ENCODE peak calls at places on chromosome 1, in seven cellular contexts. O is ACHN, W is fibroblast of pulmonary artery, J is ovary, B is NCI-H1105 treated with DMSO at 0.1 percent for 48 hours, K is smooth muscle cell of the brain vasculature, X is left colon. A is an unnamed sample.
A peak's percentile ranks its signal among the peaks of the same experiment; 100 is the strongest.

GRCh38 chr1:40636777-40637176 is 28.7 kb downstream of the RIMS3 start:
- DNase-seq in O (no peak), W (no peak), J (no peak), B (no peak), K (no peak), X (peak; percentile 16), A (no peak)

GRCh38 chr1:94382163-94382562 is 36.0 kb upstream of the ABCD3 start:
- DNase-seq in O (no peak), W (no peak), J (no peak), B (no peak), K (no peak), X (peak; percentile 69), A (no peak)

GRCh38 chr1:72697410-72697809 is 415.1 kb upstream of the NEGR1 start:
- DNase-seq in O (no peak), W (no peak), J (no peak), B (no peak), K (no peak), X (no peak), A (no peak)

GRCh38 chr1:211066781-211067384 is 67.1 kb downstream of the KCNH1 start:
- DNase-seq in O (no peak), W (no peak), J (no peak), B (no peak), K (no peak), X (no peak), A (no peak)

GRCh38 chr1:167625040-167625823 is 4.8 kb upstream of the RCSD1 start:
- DNase-seq in O (no peak), W (no peak), J (no peak), B (no peak), K (no peak), X (no peak), A (no peak)

GRCh38 chr1:83901547-83902155 is 97.3 kb downstream of the TTLL7 start:
- DNase-seq in O (no peak), W (peak; percentile 67), J (no peak), B (no peak), K (no peak), X (peak; percentile 48), A (peak; percentile 6)

GRCh38 chr1:225845633-225846259 is 35.8 kb downstream of the EPHX1 start:
- DNase-seq in O (peak; percentile 86), W (peak; percentile 87), J (peak; percentile 87), B (peak; percentile 14), K (peak; percentile 58), X (peak; percentile 72), A (peak; percentile 65)

GRCh38 chr1:24155011-24155782 is 12.3 kb upstream of the IL22RA1 start:
- DNase-seq in O (peak; percentile 18), W (no peak), J (no peak), B (no peak), K (no peak), X (peak; percentile 57), A (peak; percentile 84)

GRCh38 chr1:206979379-206980043 is 9.3 kb upstream of the FCAMR start:
- DNase-seq in O (peak; percentile 59), W (peak; percentile 59), J (no peak), B (peak; percentile 36), K (no peak), X (no peak), A (no peak)

GRCh38 chr1:109468903-109469302 is 2.6 kb downstream of the SYPL2 start:
- DNase-seq in O (no peak), W (no peak), J (no peak), B (no peak), K (no peak), X (no peak), A (no peak)

GRCh38 chr1:191963781-191964455 is 194.3 kb upstream of the RGS18 start:
- DNase-seq in O (peak; percentile 12), W (peak; percentile 3), J (no peak), B (no peak), K (no peak), X (no peak), A (no peak)

GRCh38 chr1:14113841-14114567 is 414.0 kb downstream of the PRDM2 start:
- DNase-seq in O (peak; percentile 67), W (peak; percentile 16), J (no peak), B (peak; percentile 51), K (no peak), X (no peak), A (peak; percentile 85)

GRCh38 chr1:192807968-192808587 is 761 bp upstream of the RGS2 start:
- DNase-seq in O (peak; percentile 68), W (peak; percentile 77), J (no peak), B (peak; percentile 25), K (no peak), X (no peak), A (no peak)

GRCh38 chr1:47235280-47235679 is 3.3 kb upstream of the TAL1 start:
- DNase-seq in O (no peak), W (no peak), J (no peak), B (no peak), K (no peak), X (no peak), A (no peak)

GRCh38 chr1:3282656-3283430 is 171.6 kb upstream of the ARHGEF16 start:
- DNase-seq in O (no peak), W (no peak), J (no peak), B (no peak), K (no peak), X (no peak), A (no peak)

GRCh38 chr1:30242722-30243465 is 480.5 kb downstream of the MATN1 start:
- DNase-seq in O (no peak), W (no peak), J (no peak), B (peak; percentile 9), K (no peak), X (no peak), A (no peak)